ENCODE peak calls at places on chromosomes 2 and 18, in five cellular contexts. V is stomach, W is kidney, L is A549, M is heart left ventricle. X is an unnamed sample.

GRCh38 chr2:76391663-76392062 is 680.9 kb upstream of the GCFC2 start:
- DNase-seq in L (no peak), W (no peak), M (no peak), V (peak; percentile 26), X (no peak)

GRCh38 chr2:218607436-218608115 is at the start of gene PLCD4:
- DNase-seq in W (no peak), L (peak; percentile 52), V (no peak), M (no peak), X (no peak)

GRCh38 chr2:118492335-118492734 is 355.1 kb downstream of the EN1 start:
- DNase-seq in V (no peak), W (no peak), L (peak; percentile 38), M (no peak), X (no peak)

GRCh38 chr2:117961201-117961600 is 52.7 kb downstream of the CCDC93 start:
- DNase-seq in L (no peak), V (no peak), M (no peak), W (no peak), X (no peak)

GRCh38 chr2:67918471-67918870 is 144.3 kb downstream of the C1D start:
- DNase-seq in W (no peak), M (no peak), L (no peak), V (no peak), X (no peak)

GRCh38 chr2:77013932-77014331 is 508.2 kb downstream of the LRRTM4 start:
- DNase-seq in V (no peak), W (no peak), L (no peak), M (no peak), X (no peak)

GRCh38 chr2:11665028-11665427 is 5.0 kb downstream of the NTSR2 start:
- DNase-seq in W (no peak), M (no peak), L (no peak), V (no peak), X (no peak)

GRCh38 chr2:202307690-202308089 is 42.1 kb downstream of the NOP58 start:
- DNase-seq in L (peak; percentile 8), W (no peak), M (no peak), V (no peak), X (peak; percentile 16)

GRCh38 chr2:198890490-198890889 is 567.2 kb downstream of the SATB2 start:
- DNase-seq in V (no peak), M (no peak), L (no peak), W (no peak), X (no peak)

GRCh38 chr2:216116418-216116817 is 7.3 kb downstream of the XRCC5 start:
- DNase-seq in W (no peak), V (no peak), L (no peak), M (no peak), X (no peak)

GRCh38 chr2:206004004-206004693 is 81.8 kb downstream of the INO80D start:
- DNase-seq in M (no peak), L (peak; percentile 55), V (no peak), W (no peak), X (no peak)

GRCh38 chr2:181779288-181779871 is 99.1 kb upstream of the NEUROD1 start:
- DNase-seq in L (no peak), M (no peak), W (no peak), V (no peak), X (no peak)

GRCh38 chr2:98561902-98562695 is 46.2 kb downstream of the COA5 start:
- DNase-seq in L (no peak), M (no peak), V (no peak), W (no peak), X (no peak)

GRCh38 chr2:234789926-234790325 is 161.9 kb upstream of the SH3BP4 start:
- DNase-seq in V (no peak), M (no peak), L (no peak), W (no peak), X (no peak)

GRCh38 chr2:106193977-106194778 is at the start of gene UXS1:
- DNase-seq in L (peak; percentile 96), W (peak; percentile 99), V (peak; percentile 99), M (peak; percentile 99), X (peak; percentile 98)

GRCh38 chr18:59357928-59358327 is 1.1 kb downstream of the LMAN1 start:
- DNase-seq in M (no peak), L (no peak), W (no peak), V (no peak), X (no peak)

GRCh38 chr2:11746376-11746806 is at the start of gene LPIN1:
- DNase-seq in W (peak; percentile 96), V (peak; percentile 93), L (peak; percentile 88), M (peak; percentile 93), X (peak; percentile 88)

GRCh38 chr2:37556256-37556655 is 115.2 kb downstream of the CDC42EP3 start:
- DNase-seq in M (no peak), V (no peak), W (no peak), L (no peak), X (no peak)

GRCh38 chr18:79380816-79381806 is 14.6 kb upstream of the NFATC1 start:
- DNase-seq in W (peak; percentile 88), M (peak; percentile 82), V (peak; percentile 74), L (peak; percentile 29), X (peak; percentile 75)

GRCh38 chr2:45212953-45213635 is 203.8 kb upstream of the SIX2 start:
- DNase-seq in L (no peak), V (no peak), M (no peak), W (no peak), X (peak; percentile 15)

GRCh38 chr18:79782566-79783308 is 15.0 kb upstream of the KCNG2 start:
- DNase-seq in V (no peak), W (no peak), L (no peak), M (no peak), X (no peak)

GRCh38 chr2:63741884-63742583 is 99.7 kb upstream of the UGP2 start:
- DNase-seq in M (no peak), V (no peak), L (peak; percentile 29), W (no peak), X (no peak)

GRCh38 chr18:3132700-3133099 is 87.1 kb downstream of the MYOM1 start:
- DNase-seq in W (no peak), L (no peak), V (no peak), M (no peak), X (no peak)

GRCh38 chr2:70089220-70089945 is 2.1 kb downstream of the PCBP1 start:
- DNase-seq in L (peak; percentile 39), M (no peak), W (no peak), V (peak; percentile 30), X (no peak)

DNA sequence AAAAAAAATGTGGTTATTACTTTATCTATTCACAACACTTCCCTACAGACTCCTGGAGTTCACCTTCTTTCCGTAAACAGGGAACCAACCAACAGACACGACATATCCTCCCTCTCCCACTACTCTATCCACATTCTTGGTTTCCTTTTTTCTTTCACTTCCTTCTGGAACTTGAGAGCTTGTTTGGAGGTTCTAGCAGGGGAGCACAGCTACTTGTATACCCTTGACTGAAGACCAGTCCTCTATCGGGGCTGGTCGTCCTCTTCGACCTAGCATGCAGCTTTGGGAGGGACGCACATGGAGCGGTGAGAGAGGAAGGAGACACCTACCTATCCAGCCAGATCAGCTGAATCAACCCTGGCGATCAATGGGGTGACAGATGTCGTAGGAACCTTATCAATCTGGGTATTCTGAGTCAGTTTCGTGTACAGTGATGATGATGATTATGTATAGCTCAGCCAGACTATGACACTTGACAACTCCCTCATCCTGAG is 43.5 kb upstream of the MSH2 start:
- DNase-seq in W (no peak), V (no peak), L (no peak), M (no peak), X (no peak)
- H3K27ac ChIP-seq in W (no peak overlapping the region), V (no peak overlapping the region), L (peak overlapping the region; percentile 69), M (no peak overlapping the region), X (no peak overlapping the region)

GRCh38 chr2:187299122-187299906 is 148.7 kb downstream of the CALCRL start:
- DNase-seq in W (no peak), V (no peak), L (peak; percentile 5), M (peak; percentile 40), X (no peak)
- TF ChIP-seq CTCF in W (peak; percentile 30), V (no peak), L (peak; percentile 40), M (peak; percentile 11), X (no peak)

GRCh38 chr2:113887393-113887792 is 2.5 kb upstream of the ACTR3 start:
- DNase-seq in V (no peak), M (no peak), W (no peak), L (no peak), X (no peak)
- H3K27ac ChIP-seq in V (peak overlapping the region; percentile 97), M (peak overlapping the region; percentile 38), W (peak overlapping the region; percentile 37), L (peak overlapping the region; percentile 62), X (no peak overlapping the region)

GRCh38 chr2:162156149-162156548 is 4.1 kb upstream of the GCG start:
- DNase-seq in L (no peak), W (no peak), M (no peak), V (no peak), X (no peak)

GRCh38 chr2:162152147-162152546 is at the start of gene GCG:
- DNase-seq in W (no peak), M (no peak), V (no peak), L (no peak), X (no peak)

GRCh38 chr2:162149940-162150339 is 2.1 kb downstream of the GCG start:
- DNase-seq in W (no peak), V (no peak), L (no peak), M (no peak), X (no peak)

GRCh38 chr2:162153608-162154224 is 1.7 kb upstream of the GCG start:
- DNase-seq in W (no peak), L (peak; percentile 53), V (peak; percentile 62), M (no peak), X (peak; percentile 68)

GRCh38 chr2:162155093-162155492 is 3.0 kb upstream of the GCG start:
- DNase-seq in W (no peak), M (no peak), V (no peak), L (no peak), X (no peak)
- TF ChIP-seq CTCF in W (no peak), M (no peak), V (no peak), L (no peak), X (no peak)

DNA sequence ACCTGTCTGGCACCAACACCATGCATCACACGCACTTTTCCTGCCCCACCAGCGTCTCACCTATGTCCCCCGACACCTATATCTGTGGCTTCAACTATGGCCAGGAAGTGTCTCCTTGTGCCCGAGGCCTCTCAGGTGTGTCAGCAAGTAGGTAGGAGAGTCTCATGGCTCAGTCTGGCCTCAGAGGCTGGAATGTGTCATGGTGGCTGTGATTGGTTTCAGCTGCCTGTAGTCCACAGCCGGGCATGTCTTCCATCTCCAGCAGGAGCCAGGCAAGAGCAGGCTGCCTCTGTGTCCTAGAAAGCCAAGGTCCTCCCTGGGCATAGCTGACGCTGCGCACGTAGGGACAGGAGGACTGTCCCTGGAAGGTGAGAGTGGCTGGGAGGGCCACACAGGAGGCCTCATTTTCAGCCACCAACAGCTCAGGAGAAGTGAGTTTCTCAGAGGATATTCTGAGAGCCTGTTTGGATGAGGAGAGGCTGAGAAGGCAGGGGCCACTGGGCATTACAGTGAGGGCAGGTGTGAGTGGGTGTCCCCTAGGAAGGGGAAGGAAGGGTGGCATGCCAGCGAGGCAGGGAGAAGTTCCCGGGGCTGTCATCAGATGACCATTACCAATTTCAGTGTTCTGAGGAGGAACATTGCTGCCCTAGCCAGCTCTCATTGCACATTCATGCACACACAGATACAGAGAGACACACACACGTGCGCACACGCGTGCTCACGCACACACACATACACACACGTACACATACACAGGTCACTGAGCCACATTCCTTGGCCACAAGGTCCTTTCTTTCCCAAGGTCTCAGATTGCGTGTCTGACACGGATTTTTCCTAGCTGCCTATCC is 47.1 kb downstream of the SDC1 start:
- DNase-seq in V (no peak), M (no peak), W (no peak), L (no peak), X (no peak)
- H3K27ac ChIP-seq in V (peak overlapping the region; percentile 89), M (no peak overlapping the region), W (peak overlapping the region; percentile 33), L (peak overlapping the region; percentile 90), X (peak overlapping the region; percentile 91)

GRCh38 chr2:85704800-85705679 is 10.9 kb downstream of the GNLY start:
- DNase-seq in W (no peak), V (no peak), M (no peak), L (no peak), X (no peak)
- TF ChIP-seq CTCF in W (no peak), V (no peak), M (no peak), L (no peak), X (no peak)

GRCh38 chr2:101816598-101816997 is 119.1 kb downstream of the MAP4K4 start:
- DNase-seq in M (no peak), L (no peak), V (no peak), W (no peak), X (no peak)
- H3K27ac ChIP-seq in M (peak overlapping the region; percentile 17), L (no peak overlapping the region), V (no peak overlapping the region), W (no peak overlapping the region), X (no peak overlapping the region)

X was measured in lung.